ENCODE peak calls at places on chromosome 7, in six cellular contexts. One of them, this sample, is unnamed.

GRCh38 chr7:151743481-151743983 is 133.4 kb downstream of the PRKAG2 start:
- DNase-seq in HEK293T: no peak
- DNase-seq in pons: no peak
- DNase-seq in lower lobe of right lung: no peak
- DNase-seq in activated CD4-positive, alpha-beta T cell treated with anti-CD3 and anti-CD28 coated beads, Interleukin-2, amount 50 U/mL, for 1 hour: no peak
- DNase-seq in stimulated activated CD4-positive, alpha-beta T cell treated with anti-CD3 and anti-CD28 coated beads, Interleukin-1b, Interleukin-23, amount 100 ng/mL, for 1 hour: no peak
- DNase-seq in this sample: no peak

GRCh38 chr7:13282377-13282980 is 595.0 kb downstream of the ARL4A start:
- DNase-seq in HEK293T: no peak
- DNase-seq in pons: peak
- DNase-seq in stimulated activated CD4-positive, alpha-beta T cell treated with anti-CD3 and anti-CD28 coated beads, Interleukin-1b, Interleukin-23, amount 100 ng/mL, for 1 hour: no peak
- DNase-seq in lower lobe of right lung: no peak
- DNase-seq in activated CD4-positive, alpha-beta T cell treated with anti-CD3 and anti-CD28 coated beads, Interleukin-2, amount 50 U/mL, for 1 hour: no peak
- DNase-seq in this sample: no peak

GRCh38 chr7:17989546-17989945 is 38.1 kb downstream of the PRPS1L1 start:
- DNase-seq in pons: no peak
- DNase-seq in lower lobe of right lung: no peak
- DNase-seq in HEK293T: no peak
- DNase-seq in activated CD4-positive, alpha-beta T cell treated with anti-CD3 and anti-CD28 coated beads, Interleukin-2, amount 50 U/mL, for 1 hour: no peak
- DNase-seq in stimulated activated CD4-positive, alpha-beta T cell treated with anti-CD3 and anti-CD28 coated beads, Interleukin-1b, Interleukin-23, amount 100 ng/mL, for 1 hour: no peak
- DNase-seq in this sample: no peak

GRCh38 chr7:44057849-44058758 is 7.3 kb downstream of the PGAM2 start:
- DNase-seq in pons: no peak
- DNase-seq in lower lobe of right lung: no peak
- DNase-seq in activated CD4-positive, alpha-beta T cell treated with anti-CD3 and anti-CD28 coated beads, Interleukin-2, amount 50 U/mL, for 1 hour: no peak
- DNase-seq in stimulated activated CD4-positive, alpha-beta T cell treated with anti-CD3 and anti-CD28 coated beads, Interleukin-1b, Interleukin-23, amount 100 ng/mL, for 1 hour: no peak
- DNase-seq in HEK293T: no peak
- DNase-seq in this sample: no peak

GRCh38 chr7:18457832-18458231 is 37.7 kb upstream of the HDAC9 start:
- DNase-seq in stimulated activated CD4-positive, alpha-beta T cell treated with anti-CD3 and anti-CD28 coated beads, Interleukin-1b, Interleukin-23, amount 100 ng/mL, for 1 hour: no peak
- DNase-seq in HEK293T: no peak
- DNase-seq in lower lobe of right lung: no peak
- DNase-seq in activated CD4-positive, alpha-beta T cell treated with anti-CD3 and anti-CD28 coated beads, Interleukin-2, amount 50 U/mL, for 1 hour: no peak
- DNase-seq in pons: no peak
- DNase-seq in this sample: no peak

GRCh38 chr7:82050134-82050533 is 280.3 kb upstream of the HGF start:
- DNase-seq in stimulated activated CD4-positive, alpha-beta T cell treated with anti-CD3 and anti-CD28 coated beads, Interleukin-1b, Interleukin-23, amount 100 ng/mL, for 1 hour: no peak
- DNase-seq in HEK293T: peak
- DNase-seq in pons: peak
- DNase-seq in lower lobe of right lung: no peak
- DNase-seq in activated CD4-positive, alpha-beta T cell treated with anti-CD3 and anti-CD28 coated beads, Interleukin-2, amount 50 U/mL, for 1 hour: no peak
- DNase-seq in this sample: no peak

GRCh38 chr7:30143748-30144251 is 9.0 kb downstream of the MTURN start:
- DNase-seq in stimulated activated CD4-positive, alpha-beta T cell treated with anti-CD3 and anti-CD28 coated beads, Interleukin-1b, Interleukin-23, amount 100 ng/mL, for 1 hour: no peak
- DNase-seq in lower lobe of right lung: no peak
- DNase-seq in pons: no peak
- DNase-seq in activated CD4-positive, alpha-beta T cell treated with anti-CD3 and anti-CD28 coated beads, Interleukin-2, amount 50 U/mL, for 1 hour: no peak
- DNase-seq in HEK293T: no peak
- DNase-seq in this sample: no peak

GRCh38 chr7:25944777-25945176 is 207.2 kb upstream of the NFE2L3 start:
- DNase-seq in pons: no peak
- DNase-seq in activated CD4-positive, alpha-beta T cell treated with anti-CD3 and anti-CD28 coated beads, Interleukin-2, amount 50 U/mL, for 1 hour: no peak
- DNase-seq in stimulated activated CD4-positive, alpha-beta T cell treated with anti-CD3 and anti-CD28 coated beads, Interleukin-1b, Interleukin-23, amount 100 ng/mL, for 1 hour: no peak
- DNase-seq in HEK293T: no peak
- DNase-seq in lower lobe of right lung: no peak
- DNase-seq in this sample: no peak

GRCh38 chr7:18958627-18959026 is 158.8 kb downstream of the TWIST1 start:
- DNase-seq in stimulated activated CD4-positive, alpha-beta T cell treated with anti-CD3 and anti-CD28 coated beads, Interleukin-1b, Interleukin-23, amount 100 ng/mL, for 1 hour: no peak
- DNase-seq in activated CD4-positive, alpha-beta T cell treated with anti-CD3 and anti-CD28 coated beads, Interleukin-2, amount 50 U/mL, for 1 hour: no peak
- DNase-seq in HEK293T: no peak
- DNase-seq in pons: no peak
- DNase-seq in lower lobe of right lung: no peak
- DNase-seq in this sample: no peak

GRCh38 chr7:93651603-93652159 is 77.2 kb upstream of the CALCR start:
- DNase-seq in HEK293T: no peak
- DNase-seq in lower lobe of right lung: no peak
- DNase-seq in pons: no peak
- DNase-seq in activated CD4-positive, alpha-beta T cell treated with anti-CD3 and anti-CD28 coated beads, Interleukin-2, amount 50 U/mL, for 1 hour: no peak
- DNase-seq in stimulated activated CD4-positive, alpha-beta T cell treated with anti-CD3 and anti-CD28 coated beads, Interleukin-1b, Interleukin-23, amount 100 ng/mL, for 1 hour: no peak
- DNase-seq in this sample: no peak

GRCh38 chr7:7190142-7190541 is 7.8 kb downstream of the C1GALT1 start:
- DNase-seq in HEK293T: no peak
- DNase-seq in lower lobe of right lung: no peak
- DNase-seq in stimulated activated CD4-positive, alpha-beta T cell treated with anti-CD3 and anti-CD28 coated beads, Interleukin-1b, Interleukin-23, amount 100 ng/mL, for 1 hour: no peak
- DNase-seq in activated CD4-positive, alpha-beta T cell treated with anti-CD3 and anti-CD28 coated beads, Interleukin-2, amount 50 U/mL, for 1 hour: no peak
- DNase-seq in pons: no peak
- DNase-seq in this sample: no peak

GRCh38 chr7:116328161-116328560 is 117.8 kb downstream of the TES start:
- DNase-seq in pons: no peak
- DNase-seq in lower lobe of right lung: no peak
- DNase-seq in HEK293T: no peak
- DNase-seq in activated CD4-positive, alpha-beta T cell treated with anti-CD3 and anti-CD28 coated beads, Interleukin-2, amount 50 U/mL, for 1 hour: no peak
- DNase-seq in stimulated activated CD4-positive, alpha-beta T cell treated with anti-CD3 and anti-CD28 coated beads, Interleukin-1b, Interleukin-23, amount 100 ng/mL, for 1 hour: no peak
- DNase-seq in this sample: no peak

GRCh38 chr7:129295015-129295423 is 70.2 kb downstream of the AHCYL2 start:
- DNase-seq in pons: no peak
- DNase-seq in lower lobe of right lung: no peak
- DNase-seq in HEK293T: no peak
- DNase-seq in stimulated activated CD4-positive, alpha-beta T cell treated with anti-CD3 and anti-CD28 coated beads, Interleukin-1b, Interleukin-23, amount 100 ng/mL, for 1 hour: no peak
- DNase-seq in activated CD4-positive, alpha-beta T cell treated with anti-CD3 and anti-CD28 coated beads, Interleukin-2, amount 50 U/mL, for 1 hour: no peak
- DNase-seq in this sample: no peak

GRCh38 chr7:140645166-140645565 is 4.6 kb upstream of the DENND2A start:
- DNase-seq in activated CD4-positive, alpha-beta T cell treated with anti-CD3 and anti-CD28 coated beads, Interleukin-2, amount 50 U/mL, for 1 hour: no peak
- DNase-seq in pons: no peak
- DNase-seq in HEK293T: peak
- DNase-seq in lower lobe of right lung: no peak
- DNase-seq in stimulated activated CD4-positive, alpha-beta T cell treated with anti-CD3 and anti-CD28 coated beads, Interleukin-1b, Interleukin-23, amount 100 ng/mL, for 1 hour: no peak
- DNase-seq in this sample: no peak

GRCh38 chr7:96596120-96596826 is 113.4 kb downstream of the SEM1 start:
- DNase-seq in lower lobe of right lung: no peak
- DNase-seq in pons: no peak
- DNase-seq in HEK293T: peak
- DNase-seq in stimulated activated CD4-positive, alpha-beta T cell treated with anti-CD3 and anti-CD28 coated beads, Interleukin-1b, Interleukin-23, amount 100 ng/mL, for 1 hour: no peak
- DNase-seq in activated CD4-positive, alpha-beta T cell treated with anti-CD3 and anti-CD28 coated beads, Interleukin-2, amount 50 U/mL, for 1 hour: no peak
- DNase-seq in this sample: no peak

GRCh38 chr7:32941996-32942782 is 15.1 kb upstream of the FKBP9 start:
- DNase-seq in pons: peak
- DNase-seq in activated CD4-positive, alpha-beta T cell treated with anti-CD3 and anti-CD28 coated beads, Interleukin-2, amount 50 U/mL, for 1 hour: peak
- DNase-seq in HEK293T: peak
- DNase-seq in stimulated activated CD4-positive, alpha-beta T cell treated with anti-CD3 and anti-CD28 coated beads, Interleukin-1b, Interleukin-23, amount 100 ng/mL, for 1 hour: peak
- DNase-seq in lower lobe of right lung: peak
- DNase-seq in this sample: no peak

GRCh38 chr7:723541-723940 is 3.0 kb upstream of the DNAAF5 start:
- DNase-seq in activated CD4-positive, alpha-beta T cell treated with anti-CD3 and anti-CD28 coated beads, Interleukin-2, amount 50 U/mL, for 1 hour: no peak
- DNase-seq in lower lobe of right lung: no peak
- DNase-seq in HEK293T: no peak
- DNase-seq in pons: no peak
- DNase-seq in stimulated activated CD4-positive, alpha-beta T cell treated with anti-CD3 and anti-CD28 coated beads, Interleukin-1b, Interleukin-23, amount 100 ng/mL, for 1 hour: no peak
- DNase-seq in this sample: no peak

GRCh38 chr7:151925446-151926335 is 30.6 kb upstream of the GALNTL5 start:
- DNase-seq in HEK293T: no peak
- DNase-seq in activated CD4-positive, alpha-beta T cell treated with anti-CD3 and anti-CD28 coated beads, Interleukin-2, amount 50 U/mL, for 1 hour: no peak
- DNase-seq in pons: peak
- DNase-seq in lower lobe of right lung: peak
- DNase-seq in stimulated activated CD4-positive, alpha-beta T cell treated with anti-CD3 and anti-CD28 coated beads, Interleukin-1b, Interleukin-23, amount 100 ng/mL, for 1 hour: no peak
- DNase-seq in this sample: no peak

GRCh38 chr7:139870406-139870805 is 41.3 kb downstream of the TBXAS1 start:
- DNase-seq in activated CD4-positive, alpha-beta T cell treated with anti-CD3 and anti-CD28 coated beads, Interleukin-2, amount 50 U/mL, for 1 hour: no peak
- DNase-seq in stimulated activated CD4-positive, alpha-beta T cell treated with anti-CD3 and anti-CD28 coated beads, Interleukin-1b, Interleukin-23, amount 100 ng/mL, for 1 hour: no peak
- DNase-seq in pons: no peak
- DNase-seq in HEK293T: no peak
- DNase-seq in lower lobe of right lung: no peak
- DNase-seq in this sample: no peak

GRCh38 chr7:102040569-102040968 is 223.1 kb downstream of the CUX1 start:
- DNase-seq in lower lobe of right lung: no peak
- DNase-seq in activated CD4-positive, alpha-beta T cell treated with anti-CD3 and anti-CD28 coated beads, Interleukin-2, amount 50 U/mL, for 1 hour: no peak
- DNase-seq in HEK293T: no peak
- DNase-seq in pons: no peak
- DNase-seq in stimulated activated CD4-positive, alpha-beta T cell treated with anti-CD3 and anti-CD28 coated beads, Interleukin-1b, Interleukin-23, amount 100 ng/mL, for 1 hour: no peak
- DNase-seq in this sample: no peak

GRCh38 chr7:15199482-15199881 is 296.9 kb upstream of the DGKB start:
- DNase-seq in pons: no peak
- DNase-seq in activated CD4-positive, alpha-beta T cell treated with anti-CD3 and anti-CD28 coated beads, Interleukin-2, amount 50 U/mL, for 1 hour: no peak
- DNase-seq in stimulated activated CD4-positive, alpha-beta T cell treated with anti-CD3 and anti-CD28 coated beads, Interleukin-1b, Interleukin-23, amount 100 ng/mL, for 1 hour: no peak
- DNase-seq in lower lobe of right lung: no peak
- DNase-seq in HEK293T: no peak
- DNase-seq in this sample: no peak

GRCh38 chr7:48309720-48310119 is 138.5 kb downstream of the ABCA13 start:
- DNase-seq in HEK293T: no peak
- DNase-seq in stimulated activated CD4-positive, alpha-beta T cell treated with anti-CD3 and anti-CD28 coated beads, Interleukin-1b, Interleukin-23, amount 100 ng/mL, for 1 hour: no peak
- DNase-seq in activated CD4-positive, alpha-beta T cell treated with anti-CD3 and anti-CD28 coated beads, Interleukin-2, amount 50 U/mL, for 1 hour: no peak
- DNase-seq in lower lobe of right lung: no peak
- DNase-seq in pons: no peak
- DNase-seq in this sample: no peak

GRCh38 chr7:134535272-134535918 is 8.0 kb downstream of the AKR1B10 start:
- DNase-seq in lower lobe of right lung: no peak
- DNase-seq in stimulated activated CD4-positive, alpha-beta T cell treated with anti-CD3 and anti-CD28 coated beads, Interleukin-1b, Interleukin-23, amount 100 ng/mL, for 1 hour: no peak
- DNase-seq in pons: no peak
- DNase-seq in HEK293T: no peak
- DNase-seq in activated CD4-positive, alpha-beta T cell treated with anti-CD3 and anti-CD28 coated beads, Interleukin-2, amount 50 U/mL, for 1 hour: no peak
- DNase-seq in this sample: no peak

GRCh38 chr7:99860281-99861127 is 16.3 kb downstream of the OR2AE1 start:
- DNase-seq in HEK293T: no peak
- DNase-seq in activated CD4-positive, alpha-beta T cell treated with anti-CD3 and anti-CD28 coated beads, Interleukin-2, amount 50 U/mL, for 1 hour: no peak
- DNase-seq in stimulated activated CD4-positive, alpha-beta T cell treated with anti-CD3 and anti-CD28 coated beads, Interleukin-1b, Interleukin-23, amount 100 ng/mL, for 1 hour: no peak
- DNase-seq in pons: no peak
- DNase-seq in lower lobe of right lung: no peak
- DNase-seq in this sample: no peak

GRCh38 chr7:136018104-136018503 is 40.9 kb upstream of the MTPN start:
- DNase-seq in HEK293T: no peak
- DNase-seq in stimulated activated CD4-positive, alpha-beta T cell treated with anti-CD3 and anti-CD28 coated beads, Interleukin-1b, Interleukin-23, amount 100 ng/mL, for 1 hour: no peak
- DNase-seq in lower lobe of right lung: no peak
- DNase-seq in activated CD4-positive, alpha-beta T cell treated with anti-CD3 and anti-CD28 coated beads, Interleukin-2, amount 50 U/mL, for 1 hour: no peak
- DNase-seq in pons: no peak
- DNase-seq in this sample: no peak

GRCh38 chr7:157150825-157151412 is 12.2 kb downstream of the UBE3C start:
- DNase-seq in lower lobe of right lung: no peak
- DNase-seq in stimulated activated CD4-positive, alpha-beta T cell treated with anti-CD3 and anti-CD28 coated beads, Interleukin-1b, Interleukin-23, amount 100 ng/mL, for 1 hour: no peak
- DNase-seq in HEK293T: peak
- DNase-seq in pons: no peak
- DNase-seq in activated CD4-positive, alpha-beta T cell treated with anti-CD3 and anti-CD28 coated beads, Interleukin-2, amount 50 U/mL, for 1 hour: no peak
- DNase-seq in this sample: no peak

GRCh38 chr7:56447864-56448693 is 331.9 kb upstream of the NUPR2 start:
- DNase-seq in stimulated activated CD4-positive, alpha-beta T cell treated with anti-CD3 and anti-CD28 coated beads, Interleukin-1b, Interleukin-23, amount 100 ng/mL, for 1 hour: no peak
- DNase-seq in activated CD4-positive, alpha-beta T cell treated with anti-CD3 and anti-CD28 coated beads, Interleukin-2, amount 50 U/mL, for 1 hour: no peak
- DNase-seq in lower lobe of right lung: no peak
- DNase-seq in pons: no peak
- DNase-seq in HEK293T: no peak
- DNase-seq in this sample: no peak

GRCh38 chr7:41732279-41733062 is 29.6 kb upstream of the INHBA start:
- DNase-seq in HEK293T: no peak
- DNase-seq in pons: peak
- DNase-seq in lower lobe of right lung: peak
- DNase-seq in activated CD4-positive, alpha-beta T cell treated with anti-CD3 and anti-CD28 coated beads, Interleukin-2, amount 50 U/mL, for 1 hour: no peak
- DNase-seq in stimulated activated CD4-positive, alpha-beta T cell treated with anti-CD3 and anti-CD28 coated beads, Interleukin-1b, Interleukin-23, amount 100 ng/mL, for 1 hour: no peak
- DNase-seq in this sample: no peak

GRCh38 chr7:70583965-70584883 is 547.7 kb upstream of the GALNT17 start:
- DNase-seq in lower lobe of right lung: no peak
- DNase-seq in HEK293T: no peak
- DNase-seq in activated CD4-positive, alpha-beta T cell treated with anti-CD3 and anti-CD28 coated beads, Interleukin-2, amount 50 U/mL, for 1 hour: no peak
- DNase-seq in pons: no peak
- DNase-seq in stimulated activated CD4-positive, alpha-beta T cell treated with anti-CD3 and anti-CD28 coated beads, Interleukin-1b, Interleukin-23, amount 100 ng/mL, for 1 hour: no peak
- DNase-seq in this sample: no peak

GRCh38 chr7:115825736-115826135 is 204.8 kb downstream of the TFEC start:
- DNase-seq in HEK293T: no peak
- DNase-seq in activated CD4-positive, alpha-beta T cell treated with anti-CD3 and anti-CD28 coated beads, Interleukin-2, amount 50 U/mL, for 1 hour: no peak
- DNase-seq in pons: no peak
- DNase-seq in lower lobe of right lung: no peak
- DNase-seq in stimulated activated CD4-positive, alpha-beta T cell treated with anti-CD3 and anti-CD28 coated beads, Interleukin-1b, Interleukin-23, amount 100 ng/mL, for 1 hour: no peak
- DNase-seq in this sample: no peak

GRCh38 chr7:102469351-102469971 is 4.7 kb downstream of the LRWD1 start:
- DNase-seq in HEK293T: no peak
- DNase-seq in pons: no peak
- DNase-seq in stimulated activated CD4-positive, alpha-beta T cell treated with anti-CD3 and anti-CD28 coated beads, Interleukin-1b, Interleukin-23, amount 100 ng/mL, for 1 hour: no peak
- DNase-seq in activated CD4-positive, alpha-beta T cell treated with anti-CD3 and anti-CD28 coated beads, Interleukin-2, amount 50 U/mL, for 1 hour: no peak
- DNase-seq in lower lobe of right lung: no peak
- DNase-seq in this sample: no peak

GRCh38 chr7:130140551-130141160 is 64.5 kb downstream of the TMEM209 start:
- DNase-seq in HEK293T: no peak
- DNase-seq in lower lobe of right lung: no peak
- DNase-seq in stimulated activated CD4-positive, alpha-beta T cell treated with anti-CD3 and anti-CD28 coated beads, Interleukin-1b, Interleukin-23, amount 100 ng/mL, for 1 hour: no peak
- DNase-seq in pons: no peak
- DNase-seq in activated CD4-positive, alpha-beta T cell treated with anti-CD3 and anti-CD28 coated beads, Interleukin-2, amount 50 U/mL, for 1 hour: no peak
- DNase-seq in this sample: no peak

GRCh38 chr7:35797311-35797710 is 3.5 kb upstream of the SEPTIN7 start:
- DNase-seq in activated CD4-positive, alpha-beta T cell treated with anti-CD3 and anti-CD28 coated beads, Interleukin-2, amount 50 U/mL, for 1 hour: no peak
- DNase-seq in HEK293T: no peak
- DNase-seq in pons: peak
- DNase-seq in lower lobe of right lung: no peak
- DNase-seq in stimulated activated CD4-positive, alpha-beta T cell treated with anti-CD3 and anti-CD28 coated beads, Interleukin-1b, Interleukin-23, amount 100 ng/mL, for 1 hour: no peak
- DNase-seq in this sample: no peak

This sample was measured in esophagus squamous epithelium.